ENCODE peak calls at places on chromosomes 5 and 9, in five cellular contexts. F is GM12878; C is suprapubic skin; P is CD4-positive, alpha-beta memory T cell; Z is DND-41. T is an unnamed sample.
A peak's percentile ranks its signal among the peaks of the same experiment; 100 is the strongest.

GRCh38 chr9:26292943-26293342 is 599.7 kb downstream of the CAAP1 start:
- DNase-seq in Z (no peak), F (no peak), C (no peak), P (no peak), T (peak; percentile 4)

GRCh38 chr9:96135904-96136303 is 166.1 kb downstream of the HSD17B3 start:
- DNase-seq in F (no peak), C (no peak), P (no peak), Z (no peak), T (no peak)

GRCh38 chr9:12859704-12860251 is 85.0 kb downstream of the LURAP1L start:
- DNase-seq in P (no peak), Z (no peak), F (no peak), C (no peak), T (no peak)

GRCh38 chr5:77852514-77853352 is 76.6 kb upstream of the TBCA start:
- DNase-seq in P (no peak), F (peak; percentile 80), Z (peak; percentile 86), C (no peak), T (peak; percentile 50)

GRCh38 chr5:103519550-103519949 is 43.0 kb downstream of the NUDT12 start:
- DNase-seq in C (no peak), F (no peak), Z (no peak), P (no peak), T (peak; percentile 31)

GRCh38 chr9:128927731-128928411 is 7.1 kb downstream of the PHYHD1 start:
- DNase-seq in P (no peak), C (no peak), F (peak; percentile 9), Z (peak; percentile 40), T (peak; percentile 58)

GRCh38 chr9:107782789-107783188 is 293.2 kb upstream of the KLF4 start:
- DNase-seq in F (no peak), C (no peak), P (no peak), Z (no peak), T (no peak)

GRCh38 chr9:81573415-81574321 is 115.7 kb downstream of the TLE1 start:
- DNase-seq in F (no peak), C (no peak), P (no peak), Z (no peak), T (no peak)

GRCh38 chr9:127966416-127967150 is 14.2 kb downstream of the EEIG1 start:
- DNase-seq in F (no peak), C (peak; percentile 65), Z (no peak), P (no peak), T (no peak)

GRCh38 chr5:87400305-87400899 is 12.3 kb downstream of the CCNH start:
- DNase-seq in P (no peak), F (no peak), Z (no peak), C (no peak), T (no peak)

GRCh38 chr5:143537056-143537455 is 133.6 kb upstream of the NR3C1 start:
- DNase-seq in F (no peak), P (no peak), C (no peak), Z (no peak), T (no peak)

GRCh38 chr9:116693233-116693731 is 6.2 kb downstream of the TRIM32 start:
- DNase-seq in Z (no peak), P (no peak), C (no peak), F (no peak), T (no peak)

GRCh38 chr5:75214409-75214808 is 22.3 kb downstream of the ANKRD31 start:
- DNase-seq in C (no peak), F (no peak), Z (no peak), P (no peak), T (no peak)

GRCh38 chr9:126939821-126940221 is 25.2 kb downstream of the RALGPS1 start:
- DNase-seq in P (no peak), C (no peak), F (no peak), Z (no peak), T (no peak)

GRCh38 chr5:127028822-127029457 is 1.4 kb downstream of the MARCHF3 start:
- DNase-seq in C (no peak), F (no peak), Z (no peak), P (no peak), T (peak; percentile 72)

GRCh38 chr5:168773231-168773630 is 194.1 kb upstream of the PANK3 start:
- DNase-seq in C (no peak), Z (no peak), P (no peak), F (no peak), T (no peak)

GRCh38 chr5:127340606-127341005 is 50.0 kb downstream of the MEGF10 start:
- DNase-seq in F (no peak), P (no peak), Z (no peak), C (no peak), T (no peak)

GRCh38 chr5:71601222-71602026 is 14.3 kb downstream of the MCCC2 start:
- DNase-seq in C (no peak), F (peak; percentile 20), Z (peak; percentile 61), P (peak; percentile 91), T (peak; percentile 84)

GRCh38 chr5:169200086-169200778 is 100.7 kb downstream of the SLIT3 start:
- DNase-seq in F (no peak), P (no peak), C (no peak), Z (no peak), T (no peak)

GRCh38 chr5:56155085-56155484 is 78.0 kb downstream of the ANKRD55 start:
- DNase-seq in C (no peak), Z (no peak), P (no peak), F (no peak), T (no peak)

GRCh38 chr9:120617637-120617979 is 37.6 kb upstream of the CDK5RAP2 start:
- DNase-seq in P (no peak), F (no peak), Z (no peak), C (no peak), T (no peak)

GRCh38 chr5:167820266-167820988 is 471.0 kb upstream of the WWC1 start:
- DNase-seq in P (no peak), C (no peak), Z (no peak), F (no peak), T (peak; percentile 33)

GRCh38 chr5:112975721-112976431 is 722 bp upstream of the DCP2 start:
- DNase-seq in C (no peak), Z (no peak), F (no peak), P (no peak), T (no peak)

GRCh38 chr5:132506094-132506692 is 15.6 kb upstream of the IRF1 start:
- DNase-seq in Z (no peak), F (no peak), C (no peak), P (no peak), T (peak; percentile 60)

GRCh38 chr5:123083298-123083697 is 5.7 kb upstream of the PRDM6 start:
- DNase-seq in Z (no peak), P (no peak), C (no peak), F (no peak), T (no peak)

GRCh38 chr5:41286696-41287095 is 73.4 kb upstream of the C6 start:
- DNase-seq in F (no peak), C (no peak), Z (no peak), P (no peak), T (no peak)

GRCh38 chr9:34380034-34380510 is 3.4 kb upstream of the MYORG start:
- DNase-seq in Z (no peak), C (no peak), P (no peak), F (no peak), T (no peak)

GRCh38 chr9:110578896-110579752 is at the start of gene SVEP1:
- DNase-seq in P (no peak), F (no peak), C (no peak), Z (no peak), T (peak; percentile 49)

GRCh38 chr5:8993031-8993430 is 552.8 kb downstream of the SEMA5A start:
- DNase-seq in C (no peak), Z (no peak), P (no peak), F (no peak), T (peak; percentile 6)

GRCh38 chr5:151622367-151623097 is 31.4 kb upstream of the FAT2 start:
- DNase-seq in C (no peak), Z (peak; percentile 8), P (no peak), F (no peak), T (no peak)

GRCh38 chr5:88833371-88834107 is 49.4 kb downstream of the MEF2C start:
- DNase-seq in F (no peak), C (peak; percentile 64), Z (no peak), P (peak; percentile 56), T (no peak)

GRCh38 chr5:74200560-74200959 is 440.0 kb downstream of the ENC1 start:
- DNase-seq in P (no peak), Z (no peak), F (no peak), C (no peak), T (peak; percentile 90)

GRCh38 chr5:55994502-55994997 is at the start of gene IL6ST:
- DNase-seq in F (no peak), P (peak; percentile 63), C (peak; percentile 89), Z (no peak), T (peak; percentile 80)

GRCh38 chr5:27708579-27708978 is 670.2 kb upstream of the CDH9 start:
- DNase-seq in F (no peak), P (no peak), Z (no peak), C (no peak), T (no peak)

GRCh38 chr5:66958126-66958983 is 238.2 kb downstream of the CD180 start:
- DNase-seq in C (no peak), Z (no peak), P (no peak), F (no peak), T (no peak)
- H3K4me3 ChIP-seq in C (peak overlapping the region; percentile 39), Z (no peak overlapping the region), P (no peak overlapping the region), F (no peak overlapping the region), T (peak overlapping the region; percentile 34)

GRCh38 chr5:54867310-54867944 is 118.0 kb downstream of the ESM1 start:
- DNase-seq in F (no peak), C (no peak), Z (no peak), P (no peak), T (peak; percentile 60)
- H3K4me1 ChIP-seq in F (no peaks in the 10 kb centered on the region), C (peaks cover 3% of the 10 kb centered on the region), Z (peaks cover 4% of the 10 kb centered on the region), P (peaks cover 4% of the 10 kb centered on the region), T (peaks cover 6% of the 10 kb centered on the region)

GRCh38 chr5:154753792-154754191 is 1.4 kb upstream of the LARP1 start:
- DNase-seq in F (no peak), P (no peak), C (peak; percentile 80), Z (no peak), T (peak; percentile 15)
- H3K4me3 ChIP-seq in F (peak overlapping the region; percentile 81), P (peak overlapping the region; percentile 74), C (peak overlapping the region; percentile 100), Z (peak overlapping the region; percentile 58), T (peak overlapping the region; percentile 66)

GRCh38 chr9:93456022-93456421 is 2.6 kb upstream of the FAM120AOS start:
- DNase-seq in F (no peak), C (no peak), P (no peak), Z (no peak), T (no peak)

GRCh38 chr9:93458702-93459101 is 5.3 kb upstream of the FAM120AOS start:
- DNase-seq in F (no peak), Z (no peak), C (no peak), P (no peak), T (no peak)

GRCh38 chr9:93459432-93459847 is 6.1 kb upstream of the FAM120AOS start:
- DNase-seq in Z (peak; percentile 26), C (no peak), F (no peak), P (no peak), T (peak; percentile 55)

GRCh38 chr9:93453047-93453914 is at the start of gene FAM120AOS:
- DNase-seq in F (peak; percentile 71), C (peak; percentile 96), P (peak; percentile 91), Z (peak; percentile 92), T (peak; percentile 94)

GRCh38 chr9:93456504-93456903 is 3.1 kb upstream of the FAM120AOS start:
- DNase-seq in F (no peak), Z (no peak), C (no peak), P (no peak), T (no peak)
- H3K4me1 ChIP-seq in F (peaks cover 4% of the 10 kb centered on the region), Z (peaks cover 77% of the 10 kb centered on the region), C (peaks cover 58% of the 10 kb centered on the region), P (peaks cover 77% of the 10 kb centered on the region), T (peaks cover 10% of the 10 kb centered on the region)

T was measured in SJCRH30.